ENCODE peak calls at places on chromosomes 2 and 18, in eight cellular contexts. T is H4; R is CD8-positive, alpha-beta T cell; N is C1 segment of cervical spinal cord; L is HT-29; C is cardiac fibroblast; F is NCI-H2081; O is HT1080. Z is an unnamed sample.
A peak's percentile ranks its signal among the peaks of the same experiment; 100 is the strongest.

GRCh38 chr18:23689616-23690504 is 607 bp downstream of the LAMA3 start:
- DNase-seq in N (no peak), L (no peak), C (no peak), O (no peak), F (no peak), T (no peak), R (no peak), Z (no peak)

GRCh38 chr2:107687087-107687486 is 139.6 kb upstream of the RGPD4 start:
- DNase-seq in N (no peak), T (no peak), R (no peak), O (no peak), L (no peak), C (no peak), F (no peak), Z (no peak)

GRCh38 chr2:205563646-205564045 is 118.7 kb upstream of the NRP2 start:
- DNase-seq in R (no peak), L (peak; percentile 14), C (peak; percentile 25), T (no peak), O (no peak), N (no peak), F (no peak), Z (no peak)

GRCh38 chr2:129868151-129868550 is 111.3 kb upstream of the RAB6C start:
- DNase-seq in F (no peak), N (no peak), R (no peak), O (no peak), C (no peak), T (no peak), L (no peak), Z (no peak)

GRCh38 chr2:100957971-100958653 is 44.0 kb upstream of the RPL31 start:
- DNase-seq in F (no peak), N (peak; percentile 29), C (peak; percentile 77), R (no peak), T (peak; percentile 70), L (peak; percentile 23), O (no peak), Z (no peak)

GRCh38 chr2:61015971-61016370 is 1.5 kb upstream of the PEX13 start:
- DNase-seq in F (no peak), T (no peak), N (no peak), R (no peak), O (no peak), L (peak; percentile 75), C (no peak), Z (no peak)

GRCh38 chr18:10518595-10519273 is 7.1 kb upstream of the NAPG start:
- DNase-seq in F (peak; percentile 5), C (peak; percentile 42), L (no peak), T (peak; percentile 19), O (no peak), R (no peak), N (peak; percentile 72), Z (no peak)

GRCh38 chr2:203301667-203302066 is 26.5 kb upstream of the ABI2 start:
- DNase-seq in R (no peak), C (peak; percentile 18), L (no peak), T (no peak), N (no peak), O (no peak), F (no peak), Z (no peak)

GRCh38 chr2:240602266-240603050 is 15.9 kb downstream of the CAPN10 start:
- DNase-seq in R (no peak), F (no peak), N (no peak), T (no peak), O (no peak), C (no peak), L (no peak), Z (no peak)

GRCh38 chr2:128631698-128632490 is 313.2 kb upstream of the HS6ST1 start:
- DNase-seq in R (no peak), T (no peak), N (no peak), L (no peak), O (no peak), F (no peak), C (no peak), Z (no peak)

GRCh38 chr18:68436485-68436884 is 278.4 kb downstream of the TMX3 start:
- DNase-seq in N (no peak), F (no peak), O (peak; percentile 61), R (no peak), T (peak; percentile 39), C (peak; percentile 90), L (no peak), Z (no peak)

GRCh38 chr2:202158796-202159195 is 79.6 kb downstream of the SUMO1 start:
- DNase-seq in C (peak; percentile 29), T (no peak), O (no peak), N (no peak), L (peak; percentile 28), R (no peak), F (no peak), Z (no peak)

GRCh38 chr18:26088482-26088881 is 1.9 kb downstream of the SS18 start:
- DNase-seq in N (no peak), F (no peak), L (no peak), R (no peak), C (peak; percentile 32), O (no peak), T (no peak), Z (no peak)

GRCh38 chr2:128754246-128754724 is 435.6 kb upstream of the HS6ST1 start:
- DNase-seq in C (no peak), O (peak; percentile 33), N (peak; percentile 37), R (no peak), T (no peak), L (no peak), F (no peak), Z (no peak)

GRCh38 chr2:144572977-144573376 is 53.1 kb upstream of the ZEB2 start:
- DNase-seq in R (no peak), T (no peak), L (no peak), C (no peak), N (no peak), O (no peak), F (no peak), Z (no peak)

GRCh38 chr2:46164581-46165301 is 132.5 kb upstream of the EPAS1 start:
- DNase-seq in O (peak; percentile 94), R (no peak), T (peak; percentile 58), L (peak; percentile 19), N (peak; percentile 49), C (peak; percentile 97), F (no peak), Z (no peak)